ENCODE peak calls at places on chromosomes 16 and 17, in eight cellular contexts. W, N, P, S, A, J, M and D are unnamed samples.
A peak's percentile ranks its signal among the peaks of the same experiment; 100 is the strongest.

GRCh38 chr16:79758615-79759346 is 158.2 kb upstream of the MAF start:
- DNase-seq in W (no peak), J (peak; percentile 28), P (no peak), S (no peak), N (no peak), A (no peak), M (peak; percentile 8), D (no peak)

GRCh38 chr17:28572294-28573099 is 1.2 kb upstream of the PIGS start:
- DNase-seq in A (no peak), W (no peak), N (no peak), M (no peak), J (no peak), P (peak; percentile 66), S (no peak), D (no peak)

GRCh38 chr17:44193326-44194084 is 6.2 kb downstream of the ATXN7L3 start:
- DNase-seq in J (no peak), A (no peak), W (no peak), N (no peak), S (no peak), M (no peak), P (no peak), D (no peak)

GRCh38 chr17:17809527-17810373 is 27.0 kb downstream of the SREBF1 start:
- DNase-seq in N (peak; percentile 76), P (no peak), M (no peak), J (peak; percentile 55), A (no peak), W (peak; percentile 60), S (no peak), D (no peak)

GRCh38 chr16:12166271-12166670 is 189.7 kb downstream of the SNX29 start:
- DNase-seq in A (no peak), W (no peak), N (no peak), P (no peak), J (no peak), M (no peak), S (no peak), D (no peak)

GRCh38 chr17:76452102-76452645 is 778 bp downstream of the UBE2O start:
- DNase-seq in J (no peak), N (no peak), M (no peak), A (no peak), S (no peak), W (peak; percentile 33), P (no peak), D (no peak)

GRCh38 chr17:77510133-77510796 is 369.5 kb downstream of the SEC14L1 start:
- DNase-seq in P (no peak), W (no peak), M (no peak), N (no peak), S (no peak), A (peak; percentile 43), J (no peak), D (no peak)

GRCh38 chr16:77289331-77289809 is 90.2 kb downstream of the SYCE1L start:
- DNase-seq in S (no peak), N (no peak), M (peak; percentile 20), W (no peak), P (no peak), A (no peak), J (no peak), D (no peak)

GRCh38 chr17:12047977-12048376 is 27.3 kb downstream of the MAP2K4 start:
- DNase-seq in P (no peak), A (no peak), N (no peak), M (no peak), J (no peak), W (no peak), S (no peak), D (no peak)

GRCh38 chr17:1447061-1447460 is 9.0 kb downstream of the CRK start:
- DNase-seq in M (no peak), P (no peak), S (no peak), J (no peak), A (no peak), W (no peak), N (no peak), D (no peak)

GRCh38 chr17:62823111-62823895 is 15.2 kb upstream of the MARCHF10 start:
- DNase-seq in M (no peak), S (no peak), W (no peak), J (no peak), N (no peak), A (no peak), P (no peak), D (no peak)

GRCh38 chr17:38868095-38868967 is 1.5 kb upstream of the LASP1 start:
- DNase-seq in W (peak; percentile 52), M (peak; percentile 59), P (no peak), A (no peak), S (no peak), J (no peak), N (peak; percentile 72), D (no peak)

GRCh38 chr17:82267575-82268379 is 5.7 kb downstream of the CSNK1D start:
- DNase-seq in N (peak; percentile 85), W (peak; percentile 98), S (no peak), J (peak; percentile 71), A (peak; percentile 95), P (peak; percentile 95), M (peak; percentile 94), D (peak; percentile 20)

GRCh38 chr17:35074711-35075707 is 11.5 kb upstream of the RFFL start:
- DNase-seq in J (no peak), S (no peak), A (no peak), W (no peak), N (no peak), P (no peak), M (no peak), D (no peak)

GRCh38 chr16:82078125-82078524 is 43.1 kb downstream of the HSD17B2 start:
- DNase-seq in S (no peak), J (no peak), N (no peak), W (no peak), M (no peak), P (no peak), A (no peak), D (no peak)

GRCh38 chr17:73546121-73546520 is 98.1 kb downstream of the SDK2 start:
- DNase-seq in P (no peak), N (no peak), S (no peak), M (no peak), A (no peak), W (no peak), J (no peak), D (no peak)

GRCh38 chr16:4918790-4919210 is 18.1 kb downstream of the PPL start:
- DNase-seq in M (no peak), P (no peak), J (peak; percentile 74), N (no peak), W (no peak), S (no peak), A (no peak), D (no peak)

GRCh38 chr17:33929181-33929724 is 325.8 kb upstream of the CCL2 start:
- DNase-seq in P (no peak), A (no peak), J (no peak), M (no peak), W (no peak), N (no peak), S (no peak), D (no peak)

GRCh38 chr17:17445925-17446665 is 30.7 kb upstream of the MED9 start:
- DNase-seq in W (no peak), M (peak; percentile 98), S (no peak), P (no peak), J (peak; percentile 76), N (no peak), A (peak; percentile 84), D (no peak)

DNA sequence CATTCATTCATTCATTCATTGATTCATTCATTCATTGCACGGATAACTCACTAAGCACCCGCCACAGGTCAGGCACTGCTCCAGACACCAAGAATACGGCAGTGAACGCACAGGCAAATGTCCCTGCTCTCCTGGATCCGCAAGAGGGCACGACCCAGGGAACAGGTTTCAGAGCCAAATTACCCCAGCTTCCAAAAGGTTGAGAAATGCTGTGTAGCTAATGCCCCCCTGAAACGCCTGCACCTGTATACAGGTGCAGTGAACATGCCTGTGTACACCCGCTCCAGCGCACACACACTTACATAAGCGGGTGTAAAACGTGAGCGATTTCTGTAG is 9.6 kb upstream of the UBE2I start:
- DNase-seq in W (no peak), A (no peak), P (no peak), J (no peak), S (no peak), M (no peak), N (no peak), D (no peak)
- H3K4me1 ChIP-seq in W (peaks cover 4% of the 10 kb centered on the region), A (peaks cover 25% of the 10 kb centered on the region), P (peaks cover 22% of the 10 kb centered on the region), J (peaks cover 9% of the 10 kb centered on the region), S (peaks cover 13% of the 10 kb centered on the region), M (peaks cover 28% of the 10 kb centered on the region), N (peaks cover 1% of the 10 kb centered on the region), D (peaks cover 22% of the 10 kb centered on the region)

DNA sequence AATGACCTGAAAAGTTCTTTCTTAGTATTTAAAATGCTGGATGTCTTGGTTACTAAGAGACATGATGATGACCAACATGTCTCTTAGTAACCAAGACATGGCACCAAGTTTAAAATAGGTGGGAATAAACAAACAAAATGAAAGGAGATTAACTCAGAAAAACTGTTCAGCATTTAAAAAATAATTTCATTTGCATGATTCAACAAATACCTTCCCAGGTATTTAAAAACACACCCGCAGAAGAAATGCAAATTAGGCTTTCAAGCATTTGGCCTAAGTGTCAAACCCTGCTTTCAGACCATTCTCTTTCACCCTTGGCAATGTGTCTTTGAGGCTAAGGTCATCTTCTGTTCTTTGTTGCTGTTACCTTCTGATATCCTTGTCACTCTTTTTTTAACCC is 91.4 kb upstream of the CORO6 start:
- DNase-seq in S (no peak), M (no peak), N (no peak), P (no peak), W (no peak), J (no peak), A (no peak), D (no peak)
- TF ChIP-seq POLR2A in S (no peak), M (no peak), N (no peak), P (no peak), W (no peak), J (no peak), A (no peak), D (no peak)

DNA sequence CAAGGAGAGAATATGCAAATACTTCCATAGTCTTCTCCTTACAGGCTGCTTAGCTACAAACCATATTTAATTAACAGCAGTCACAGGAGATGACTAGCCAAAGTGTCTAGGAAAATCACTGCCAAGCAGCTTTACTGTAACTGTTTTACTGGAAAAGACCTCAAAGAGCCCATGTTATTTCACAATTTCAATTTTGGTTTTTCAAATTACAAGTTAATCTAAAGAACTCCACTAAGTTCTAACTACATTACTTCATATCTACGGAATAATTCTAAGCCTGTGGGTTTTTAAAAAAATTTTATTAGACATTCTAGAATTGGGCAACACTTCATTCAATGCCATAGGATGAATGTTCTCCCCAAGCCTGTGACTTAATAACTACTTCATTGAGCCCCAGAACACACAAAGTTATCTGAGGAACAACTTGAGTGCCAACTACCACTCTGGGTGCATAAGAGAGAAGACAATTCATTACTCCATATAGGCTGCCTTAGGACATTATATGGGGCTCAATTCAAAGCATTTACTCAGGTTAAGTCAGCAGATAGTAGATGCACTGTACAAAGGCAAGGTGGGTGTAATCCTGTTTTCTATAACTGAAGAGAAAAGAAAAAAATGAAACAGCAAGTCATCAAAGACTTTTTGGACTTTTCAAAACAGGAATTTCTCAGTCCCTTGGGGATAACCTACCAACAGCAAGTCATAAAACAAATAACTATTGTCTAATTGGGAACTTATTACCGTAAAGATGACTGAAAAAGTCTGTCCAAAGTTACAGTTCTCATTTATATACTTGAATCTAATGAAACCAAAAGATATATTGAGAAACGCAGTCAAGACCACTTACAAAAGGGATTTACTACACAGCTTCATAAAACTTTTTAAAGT is 33.0 kb downstream of the STAT3 start:
- DNase-seq in N (no peak), A (no peak), S (no peak), P (no peak), W (no peak), M (no peak), J (no peak), D (no peak)
- H3K4me1 ChIP-seq in N (peaks cover 8% of the 10 kb centered on the region), A (peaks cover 21% of the 10 kb centered on the region), S (peaks cover 46% of the 10 kb centered on the region), P (peaks cover 21% of the 10 kb centered on the region), W (peaks cover 44% of the 10 kb centered on the region), M (peaks cover 19% of the 10 kb centered on the region), J (peaks cover 11% of the 10 kb centered on the region), D (peaks cover 6% of the 10 kb centered on the region)

GRCh38 chr17:78879679-78880186 is 23.3 kb downstream of the CEP295NL start:
- DNase-seq in P (peak; percentile 65), W (peak; percentile 50), A (peak; percentile 90), J (no peak), N (peak; percentile 87), M (no peak), S (no peak), D (no peak)
- TF ChIP-seq POLR2A in P (no peak), W (no peak), A (peak; percentile 11), J (no peak), N (no peak), M (no peak), S (no peak), D (no peak)